ENCODE peak calls at places on chromosomes 5 and 9, in ten cellular contexts. V is A673; F is Peyer's patch; G is IMR-90; B is fibroblast of lung; N is tibial nerve; X is MM.1S; Z is breast epithelium; W is CD8-positive, alpha-beta T cell; C is SK-N-SH. S is an unnamed sample. For H3K4me1 and H3K27me3, the result is how much of the 10 kb centered on the place peaks cover.

GRCh38 chr5:143564417-143564816 is 160.9 kb upstream of the NR3C1 start:
- DNase-seq in V (no peak), F (no peak), G (no peak), B (no peak), N (no peak), X (peak), Z (no peak), W (no peak), C (no peak), S (no peak)

GRCh38 chr9:86487222-86487841 is 133.1 kb upstream of the TUT7 start:
- DNase-seq in V (peak), F (no peak), G (peak), B (peak), N (no peak), X (peak), Z (no peak), W (no peak), C (peak), S (no peak)

GRCh38 chr9:129653819-129654528 is 11.5 kb upstream of the PRRX2 start:
- DNase-seq in V (no peak), F (no peak), G (no peak), B (no peak), N (no peak), X (no peak), Z (no peak), W (no peak), C (no peak), S (no peak)

GRCh38 chr5:88672644-88673493 is 210.1 kb downstream of the MEF2C start:
- DNase-seq in V (peak), F (no peak), G (no peak), B (no peak), N (no peak), X (no peak), Z (no peak), W (no peak), C (no peak), S (no peak)

GRCh38 chr5:116573617-116574431 is 799 bp downstream of the SEMA6A start:
- DNase-seq in V (no peak), F (no peak), G (no peak), B (peak), N (no peak), X (no peak), Z (no peak), W (no peak), C (peak), S (peak)

GRCh38 chr5:147504535-147504934 is 5.3 kb downstream of the DPYSL3 start:
- DNase-seq in V (no peak), F (no peak), G (no peak), B (no peak), N (no peak), X (no peak), Z (no peak), W (no peak), C (no peak), S (no peak)

GRCh38 chr9:133788819-133789733 is 50.9 kb upstream of the SARDH start:
- DNase-seq in V (peak), F (no peak), G (no peak), B (no peak), N (no peak), X (no peak), Z (no peak), W (no peak), C (no peak), S (no peak)

GRCh38 chr5:34524123-34524522 is 132.0 kb upstream of the RAI14 start:
- DNase-seq in V (no peak), F (no peak), G (peak), B (peak), N (no peak), X (no peak), Z (no peak), W (no peak), C (no peak), S (peak)

GRCh38 chr9:136631038-136632000 is 31.4 kb upstream of the EGFL7 start:
- DNase-seq in V (peak), F (peak), G (peak), B (peak), N (peak), X (peak), Z (no peak), W (peak), C (peak), S (no peak)

GRCh38 chr9:22040760-22041159 is 31.7 kb upstream of the CDKN2B start:
- DNase-seq in V (no peak), F (no peak), G (peak), B (peak), N (no peak), X (no peak), Z (no peak), W (no peak), C (no peak), S (peak)

GRCh38 chr5:66174338-66174737 is 30.2 kb downstream of the SREK1 start:
- DNase-seq in V (peak), F (no peak), G (peak), B (peak), N (no peak), X (no peak), Z (no peak), W (no peak), C (no peak), S (no peak)

GRCh38 chr5:66169534-66169933 is 25.4 kb downstream of the SREK1 start:
- DNase-seq in V (no peak), F (no peak), G (peak), B (no peak), N (no peak), X (no peak), Z (no peak), W (no peak), C (no peak), S (no peak)

GRCh38 chr5:66168226-66168625 is 24.1 kb downstream of the SREK1 start:
- DNase-seq in V (no peak), F (no peak), G (no peak), B (no peak), N (no peak), X (no peak), Z (no peak), W (no peak), C (no peak), S (no peak)

GRCh38 chr5:66170196-66170919 is 26.3 kb downstream of the SREK1 start:
- DNase-seq in V (no peak), F (no peak), G (no peak), B (no peak), N (no peak), X (no peak), Z (no peak), W (no peak), C (no peak), S (no peak)

DNA sequence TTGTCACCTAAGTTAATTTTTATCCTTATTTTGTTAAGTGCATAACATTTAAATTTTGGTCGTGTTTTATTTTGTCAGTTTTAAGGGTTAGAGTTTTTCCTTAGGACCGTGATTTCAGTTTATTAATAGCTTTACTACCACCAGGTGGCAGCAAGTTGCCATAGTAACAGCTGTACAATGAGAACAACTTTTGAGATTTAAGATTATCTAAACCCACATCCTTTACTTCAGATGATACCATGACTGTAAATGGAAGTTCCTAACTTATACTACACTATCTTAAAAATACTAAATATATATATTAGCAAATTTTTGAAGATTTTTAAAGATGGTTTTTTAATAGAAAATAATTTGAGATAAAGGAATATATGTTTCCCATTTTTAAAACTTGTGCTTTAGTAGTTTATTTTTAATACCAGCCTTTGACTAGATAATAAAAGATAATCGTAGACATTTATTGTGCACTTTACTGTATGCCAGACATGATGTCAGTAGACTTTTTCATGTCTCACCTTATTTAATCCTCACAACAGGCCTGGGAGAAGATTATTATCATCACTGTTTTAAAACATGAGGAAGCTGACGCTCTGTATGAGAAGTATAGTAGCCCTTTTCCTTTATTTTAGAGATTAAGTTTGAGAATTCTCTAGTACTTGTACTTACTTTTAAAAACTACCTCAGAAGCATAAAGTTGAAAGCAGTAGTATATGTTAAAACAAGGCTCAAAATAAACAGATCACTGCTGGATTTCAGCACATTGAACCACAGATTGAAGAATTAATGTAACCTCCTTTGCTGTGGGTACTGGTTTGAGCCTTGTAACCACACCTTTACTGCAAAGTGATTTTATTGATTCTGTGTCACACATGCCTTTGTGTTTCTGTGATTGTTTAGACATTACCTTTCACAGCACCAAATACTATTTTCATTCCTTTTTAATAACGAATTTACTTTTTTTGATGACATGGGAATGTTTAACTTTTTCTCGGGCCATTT is 27.5 kb downstream of the SREK1 start:
- DNase-seq in V (peak), F (peak), G (peak), B (peak), N (peak), X (peak), Z (no peak), W (peak), C (peak), S (peak)
- TF ChIP-seq CTCF in V (peak), F (peak), G (peak), B (peak), N (peak), X (peak), Z (peak), W (peak), C (peak), S (peak)

DNA sequence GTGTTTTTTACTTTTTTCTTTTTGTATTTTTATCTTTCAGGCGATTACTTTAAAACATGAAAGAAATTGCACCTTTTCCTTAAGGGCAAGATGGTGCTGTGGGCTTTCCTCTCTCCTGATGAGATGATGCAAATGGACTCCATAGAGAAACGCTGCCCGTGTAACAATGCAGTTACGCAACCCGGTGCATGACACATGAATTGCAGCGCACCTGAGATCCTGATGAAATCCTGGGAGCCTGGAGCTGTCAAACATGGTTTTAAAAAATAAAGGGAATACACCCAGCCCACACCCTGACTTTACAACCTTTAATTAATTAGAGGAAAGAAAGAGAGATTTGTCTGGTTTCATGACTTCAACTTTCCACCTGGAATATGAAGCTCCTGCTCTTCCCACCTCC is 179.3 kb downstream of the AUH start:
- DNase-seq in V (no peak), F (no peak), G (no peak), B (peak), N (no peak), X (no peak), Z (no peak), W (no peak), C (no peak), S (peak)
- H3K4me1 ChIP-seq in V (under half), F (under half), G (under half), B (under half), N (under half), X (under half), Z (under half), W (under half), C (under half), S (under half)

GRCh38 chr9:93962041-93962440 is 6.9 kb upstream of the BARX1 start:
- DNase-seq in V (no peak), F (no peak), G (no peak), B (peak), N (no peak), X (no peak), Z (no peak), W (no peak), C (no peak), S (no peak)
- H3K27me3 ChIP-seq in V (under half), F (under half), G (half or more), B (under half), N (under half), X (under half), Z (under half), W (under half), C (under half), S (half or more)

DNA sequence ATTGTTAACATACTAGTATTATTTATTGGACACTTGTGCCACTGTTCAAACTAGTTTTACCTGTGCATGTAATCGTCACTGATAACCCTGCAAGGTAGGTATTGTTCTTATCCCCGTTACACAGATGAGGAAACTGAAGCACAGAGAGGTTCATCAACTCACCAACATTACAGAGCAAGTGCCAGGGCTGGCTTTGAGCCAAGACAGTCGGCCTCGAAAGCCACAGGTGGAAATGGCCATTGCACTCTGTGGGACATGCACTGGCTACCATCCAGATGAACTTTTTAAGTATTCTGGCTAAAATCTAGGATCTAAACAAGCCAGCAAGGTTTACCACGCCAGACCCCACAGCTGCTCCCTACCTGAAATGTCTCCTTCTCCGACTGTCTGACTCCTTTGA is 57.9 kb downstream of the TEX10 start:
- DNase-seq in V (no peak), F (no peak), G (no peak), B (no peak), N (no peak), X (no peak), Z (no peak), W (no peak), C (no peak), S (no peak)
- TF ChIP-seq CTCF in V (no peak), F (no peak), G (no peak), B (no peak), N (no peak), X (no peak), Z (no peak), W (no peak), C (no peak), S (no peak)

DNA sequence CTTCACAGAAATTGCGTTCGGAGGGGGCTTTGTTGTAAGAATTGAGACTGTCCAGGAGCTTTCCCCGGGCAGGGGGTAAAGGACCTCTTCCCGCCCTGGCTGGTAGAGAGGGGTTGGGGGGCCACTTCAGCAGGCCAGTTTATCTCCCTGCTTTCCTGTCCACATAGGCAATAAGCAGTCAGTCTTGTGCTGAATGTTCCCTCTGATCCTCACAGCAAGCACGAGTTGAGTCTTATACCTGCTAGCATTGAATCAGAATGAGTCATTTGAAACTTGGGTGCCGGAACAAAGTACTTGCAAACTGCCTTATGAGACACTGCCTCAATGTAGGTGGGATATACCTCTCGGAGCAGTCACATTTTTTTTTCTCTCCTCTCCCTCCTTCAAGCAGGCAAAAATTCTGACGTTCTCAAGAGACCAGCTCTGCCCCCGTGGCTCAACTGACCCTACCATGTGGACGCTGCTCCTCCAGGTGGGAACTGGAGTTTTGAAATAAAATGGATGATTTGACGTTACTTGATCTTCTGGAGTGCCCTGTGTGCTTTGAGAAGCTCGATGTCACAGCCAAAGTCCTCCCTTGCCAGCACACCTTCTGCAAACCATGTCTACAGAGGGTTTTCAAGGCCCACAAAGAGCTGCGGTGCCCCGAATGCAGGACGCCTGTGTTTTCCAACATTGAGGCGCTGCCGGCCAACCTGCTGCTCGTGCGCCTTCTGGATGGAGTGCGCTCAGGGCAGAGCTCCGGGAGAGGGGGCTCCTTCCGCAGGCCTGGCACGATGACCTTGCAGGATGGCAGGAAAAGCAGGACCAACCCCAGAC is 1.3 kb downstream of the SH3RF2 start:
- DNase-seq in V (peak), F (no peak), G (peak), B (no peak), N (no peak), X (no peak), Z (no peak), W (no peak), C (peak), S (peak)
- H3K4me1 ChIP-seq in V (half or more), F (under half), G (under half), B (under half), N (under half), X (under half), Z (under half), W (under half), C (under half), S (under half)

GRCh38 chr9:131072107-131072870 is 24.0 kb upstream of the AIF1L start:
- DNase-seq in V (no peak), F (no peak), G (no peak), B (no peak), N (no peak), X (no peak), Z (no peak), W (no peak), C (no peak), S (no peak)

GRCh38 chr9:131080589-131080988 is 15.7 kb upstream of the AIF1L start:
- DNase-seq in V (no peak), F (no peak), G (no peak), B (no peak), N (no peak), X (no peak), Z (no peak), W (no peak), C (no peak), S (peak)

GRCh38 chr9:131072871-131073237 is 23.5 kb upstream of the AIF1L start:
- DNase-seq in V (no peak), F (no peak), G (no peak), B (no peak), N (no peak), X (no peak), Z (no peak), W (no peak), C (no peak), S (no peak)

GRCh38 chr9:131078427-131079366 is 17.6 kb upstream of the AIF1L start:
- DNase-seq in V (no peak), F (no peak), G (no peak), B (no peak), N (no peak), X (no peak), Z (no peak), W (no peak), C (no peak), S (no peak)

GRCh38 chr9:131076347-131077195 is 19.8 kb upstream of the AIF1L start:
- DNase-seq in V (no peak), F (no peak), G (no peak), B (no peak), N (no peak), X (no peak), Z (no peak), W (no peak), C (no peak), S (no peak)
- H3K27me3 ChIP-seq in V (under half), F (under half), G (half or more), B (under half), N (under half), X (half or more), Z (under half), W (under half), C (under half), S (under half)

DNA sequence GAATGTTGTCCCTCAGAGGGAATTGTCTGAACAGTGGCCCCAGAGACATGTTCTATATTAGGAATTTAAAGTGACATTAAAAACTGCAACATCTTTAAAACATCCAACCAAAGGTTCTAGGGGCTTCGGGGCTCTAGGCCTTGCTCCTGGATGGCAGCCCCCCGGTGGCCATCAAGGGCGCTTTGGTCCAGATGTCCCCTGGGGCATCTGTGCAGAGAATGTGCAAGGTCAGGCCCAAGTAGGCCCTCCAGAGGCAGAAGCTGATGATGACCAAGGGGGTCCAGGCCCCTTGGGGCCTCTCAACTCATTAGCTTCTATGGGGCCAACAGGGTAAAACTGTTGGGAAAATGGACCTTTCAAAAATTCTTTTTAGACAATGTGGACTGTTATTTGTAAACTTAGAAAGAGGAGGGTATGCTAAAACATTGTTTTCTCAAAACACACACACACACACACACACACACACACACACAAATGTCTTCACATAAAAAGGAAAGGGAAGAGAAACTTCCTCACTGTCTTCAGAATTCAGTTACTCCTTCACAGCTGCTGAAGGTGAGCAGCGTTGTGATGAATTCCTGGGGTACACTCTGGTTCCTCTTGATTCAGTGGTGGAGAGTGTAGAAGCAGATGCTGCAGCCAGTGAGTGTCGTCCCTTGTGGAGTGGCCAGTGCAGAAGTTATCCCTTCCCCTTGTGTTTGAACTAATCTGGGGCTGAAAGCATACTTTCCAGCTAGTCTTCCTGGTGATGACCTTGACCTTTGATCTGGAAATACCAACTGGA is 125.2 kb downstream of the WDR41 start:
- DNase-seq in V (no peak), F (no peak), G (no peak), B (no peak), N (no peak), X (no peak), Z (no peak), W (no peak), C (peak), S (no peak)
- TF ChIP-seq CTCF in V (peak), F (no peak), G (no peak), B (peak), N (no peak), X (no peak), Z (no peak), W (no peak), C (no peak), S (no peak)

S was measured in foreskin keratinocyte.